ENCODE peak calls at places on chromosome 9, in nine cellular contexts. One of them, this sample, is unnamed.

GRCh38 chr9:134293576-134294227 is 32.6 kb upstream of the RXRA start:
- DNase-seq in Caki2: no peak
- DNase-seq in aorta: peak; percentile 66
- DNase-seq in cardiac fibroblast: no peak
- DNase-seq in WTC11: no peak
- DNase-seq in D341Med: no peak
- DNase-seq in activated T-helper 1 cell treated with anti-CD3 and anti-CD28 coated beads, Interleukin-2, amount 50 U/mL, for 16 hours: no peak
- DNase-seq in stimulated activated CD4-positive, alpha-beta T cell treated with anti-CD3 and anti-CD28 coated beads, TNF-alpha, amount 100 ng/mL, for 4 hours: no peak
- DNase-seq in iris pigment epithelial cell: peak; percentile 22
- DNase-seq in this sample: no peak

GRCh38 chr9:132241840-132242620 is 80.2 kb downstream of the NTNG2 start:
- DNase-seq in Caki2: no peak
- DNase-seq in aorta: peak; percentile 77
- DNase-seq in cardiac fibroblast: no peak
- DNase-seq in WTC11: no peak
- DNase-seq in D341Med: peak; percentile 72
- DNase-seq in activated T-helper 1 cell treated with anti-CD3 and anti-CD28 coated beads, Interleukin-2, amount 50 U/mL, for 16 hours: no peak
- DNase-seq in stimulated activated CD4-positive, alpha-beta T cell treated with anti-CD3 and anti-CD28 coated beads, TNF-alpha, amount 100 ng/mL, for 4 hours: peak; percentile 22
- DNase-seq in iris pigment epithelial cell: peak; percentile 17
- DNase-seq in this sample: no peak

GRCh38 chr9:75907329-75907728 is 16.9 kb downstream of the PCSK5 start:
- DNase-seq in Caki2: no peak
- DNase-seq in aorta: no peak
- DNase-seq in cardiac fibroblast: peak; percentile 39
- DNase-seq in WTC11: no peak
- DNase-seq in D341Med: no peak
- DNase-seq in activated T-helper 1 cell treated with anti-CD3 and anti-CD28 coated beads, Interleukin-2, amount 50 U/mL, for 16 hours: no peak
- DNase-seq in stimulated activated CD4-positive, alpha-beta T cell treated with anti-CD3 and anti-CD28 coated beads, TNF-alpha, amount 100 ng/mL, for 4 hours: no peak
- DNase-seq in iris pigment epithelial cell: peak; percentile 26
- DNase-seq in this sample: no peak

GRCh38 chr9:134839441-134840125 is 41.0 kb upstream of the FCN2 start:
- DNase-seq in Caki2: no peak
- DNase-seq in aorta: no peak
- DNase-seq in cardiac fibroblast: no peak
- DNase-seq in WTC11: peak; percentile 37
- DNase-seq in D341Med: no peak
- DNase-seq in activated T-helper 1 cell treated with anti-CD3 and anti-CD28 coated beads, Interleukin-2, amount 50 U/mL, for 16 hours: no peak
- DNase-seq in stimulated activated CD4-positive, alpha-beta T cell treated with anti-CD3 and anti-CD28 coated beads, TNF-alpha, amount 100 ng/mL, for 4 hours: no peak
- DNase-seq in iris pigment epithelial cell: no peak
- DNase-seq in this sample: no peak

GRCh38 chr9:36141288-36141687 is 4.8 kb downstream of the GLIPR2 start:
- DNase-seq in Caki2: no peak
- DNase-seq in aorta: no peak
- DNase-seq in cardiac fibroblast: peak; percentile 47
- DNase-seq in WTC11: peak; percentile 46
- DNase-seq in D341Med: no peak
- DNase-seq in activated T-helper 1 cell treated with anti-CD3 and anti-CD28 coated beads, Interleukin-2, amount 50 U/mL, for 16 hours: no peak
- DNase-seq in stimulated activated CD4-positive, alpha-beta T cell treated with anti-CD3 and anti-CD28 coated beads, TNF-alpha, amount 100 ng/mL, for 4 hours: no peak
- DNase-seq in iris pigment epithelial cell: no peak
- DNase-seq in this sample: no peak

GRCh38 chr9:99936947-99937587 is 30.6 kb downstream of the STX17 start:
- DNase-seq in Caki2: no peak
- DNase-seq in aorta: no peak
- DNase-seq in cardiac fibroblast: no peak
- DNase-seq in WTC11: no peak
- DNase-seq in D341Med: no peak
- DNase-seq in activated T-helper 1 cell treated with anti-CD3 and anti-CD28 coated beads, Interleukin-2, amount 50 U/mL, for 16 hours: no peak
- DNase-seq in stimulated activated CD4-positive, alpha-beta T cell treated with anti-CD3 and anti-CD28 coated beads, TNF-alpha, amount 100 ng/mL, for 4 hours: no peak
- DNase-seq in iris pigment epithelial cell: no peak
- DNase-seq in this sample: no peak

GRCh38 chr9:129459550-129460322 is 161.2 kb downstream of the C9orf50 start:
- DNase-seq in Caki2: no peak
- DNase-seq in aorta: no peak
- DNase-seq in cardiac fibroblast: no peak
- DNase-seq in WTC11: no peak
- DNase-seq in D341Med: peak; percentile 78
- DNase-seq in activated T-helper 1 cell treated with anti-CD3 and anti-CD28 coated beads, Interleukin-2, amount 50 U/mL, for 16 hours: no peak
- DNase-seq in stimulated activated CD4-positive, alpha-beta T cell treated with anti-CD3 and anti-CD28 coated beads, TNF-alpha, amount 100 ng/mL, for 4 hours: no peak
- DNase-seq in iris pigment epithelial cell: no peak
- DNase-seq in this sample: no peak

GRCh38 chr9:95138474-95138873 is 179.0 kb downstream of the FANCC start:
- DNase-seq in Caki2: peak; percentile 23
- DNase-seq in aorta: no peak
- DNase-seq in cardiac fibroblast: no peak
- DNase-seq in WTC11: peak; percentile 60
- DNase-seq in D341Med: no peak
- DNase-seq in activated T-helper 1 cell treated with anti-CD3 and anti-CD28 coated beads, Interleukin-2, amount 50 U/mL, for 16 hours: no peak
- DNase-seq in stimulated activated CD4-positive, alpha-beta T cell treated with anti-CD3 and anti-CD28 coated beads, TNF-alpha, amount 100 ng/mL, for 4 hours: no peak
- DNase-seq in iris pigment epithelial cell: no peak
- DNase-seq in this sample: no peak

GRCh38 chr9:129166962-129167557 is 11.0 kb downstream of the IER5L start:
- DNase-seq in Caki2: peak; percentile 70
- DNase-seq in aorta: peak; percentile 91
- DNase-seq in cardiac fibroblast: peak; percentile 77
- DNase-seq in WTC11: peak; percentile 67
- DNase-seq in D341Med: no peak
- DNase-seq in activated T-helper 1 cell treated with anti-CD3 and anti-CD28 coated beads, Interleukin-2, amount 50 U/mL, for 16 hours: no peak
- DNase-seq in stimulated activated CD4-positive, alpha-beta T cell treated with anti-CD3 and anti-CD28 coated beads, TNF-alpha, amount 100 ng/mL, for 4 hours: no peak
- DNase-seq in iris pigment epithelial cell: peak; percentile 82
- DNase-seq in this sample: no peak

GRCh38 chr9:95024097-95024671 is 293.3 kb downstream of the FANCC start:
- DNase-seq in Caki2: peak; percentile 85
- DNase-seq in aorta: peak; percentile 61
- DNase-seq in cardiac fibroblast: peak; percentile 50
- DNase-seq in WTC11: no peak
- DNase-seq in D341Med: no peak
- DNase-seq in activated T-helper 1 cell treated with anti-CD3 and anti-CD28 coated beads, Interleukin-2, amount 50 U/mL, for 16 hours: no peak
- DNase-seq in stimulated activated CD4-positive, alpha-beta T cell treated with anti-CD3 and anti-CD28 coated beads, TNF-alpha, amount 100 ng/mL, for 4 hours: no peak
- DNase-seq in iris pigment epithelial cell: peak; percentile 15
- DNase-seq in this sample: no peak

GRCh38 chr9:92808726-92809451 is 44.3 kb upstream of the BICD2 start:
- DNase-seq in Caki2: peak; percentile 43
- DNase-seq in aorta: peak; percentile 81
- DNase-seq in cardiac fibroblast: peak; percentile 63
- DNase-seq in WTC11: peak; percentile 80
- DNase-seq in D341Med: peak; percentile 88
- DNase-seq in activated T-helper 1 cell treated with anti-CD3 and anti-CD28 coated beads, Interleukin-2, amount 50 U/mL, for 16 hours: peak; percentile 30
- DNase-seq in stimulated activated CD4-positive, alpha-beta T cell treated with anti-CD3 and anti-CD28 coated beads, TNF-alpha, amount 100 ng/mL, for 4 hours: peak; percentile 26
- DNase-seq in iris pigment epithelial cell: peak; percentile 79
- DNase-seq in this sample: peak; percentile 33

GRCh38 chr9:93826209-93826608 is 128.9 kb downstream of the BARX1 start:
- DNase-seq in Caki2: no peak
- DNase-seq in aorta: no peak
- DNase-seq in cardiac fibroblast: no peak
- DNase-seq in WTC11: peak; percentile 83
- DNase-seq in D341Med: peak; percentile 32
- DNase-seq in activated T-helper 1 cell treated with anti-CD3 and anti-CD28 coated beads, Interleukin-2, amount 50 U/mL, for 16 hours: no peak
- DNase-seq in stimulated activated CD4-positive, alpha-beta T cell treated with anti-CD3 and anti-CD28 coated beads, TNF-alpha, amount 100 ng/mL, for 4 hours: peak; percentile 30
- DNase-seq in iris pigment epithelial cell: no peak
- DNase-seq in this sample: peak; percentile 12

GRCh38 chr9:134425401-134425800 is 99.1 kb downstream of the RXRA start:
- DNase-seq in Caki2: no peak
- DNase-seq in aorta: no peak
- DNase-seq in cardiac fibroblast: no peak
- DNase-seq in WTC11: no peak
- DNase-seq in D341Med: no peak
- DNase-seq in activated T-helper 1 cell treated with anti-CD3 and anti-CD28 coated beads, Interleukin-2, amount 50 U/mL, for 16 hours: no peak
- DNase-seq in stimulated activated CD4-positive, alpha-beta T cell treated with anti-CD3 and anti-CD28 coated beads, TNF-alpha, amount 100 ng/mL, for 4 hours: no peak
- DNase-seq in iris pigment epithelial cell: no peak
- DNase-seq in this sample: no peak

GRCh38 chr9:130944510-130945058 is 5.5 kb upstream of the FIBCD1 start:
- DNase-seq in Caki2: no peak
- DNase-seq in aorta: no peak
- DNase-seq in cardiac fibroblast: no peak
- DNase-seq in WTC11: no peak
- DNase-seq in D341Med: no peak
- DNase-seq in activated T-helper 1 cell treated with anti-CD3 and anti-CD28 coated beads, Interleukin-2, amount 50 U/mL, for 16 hours: no peak
- DNase-seq in stimulated activated CD4-positive, alpha-beta T cell treated with anti-CD3 and anti-CD28 coated beads, TNF-alpha, amount 100 ng/mL, for 4 hours: no peak
- DNase-seq in iris pigment epithelial cell: no peak
- DNase-seq in this sample: no peak

GRCh38 chr9:7403839-7404238 is 395.7 kb downstream of the DMAC1 start:
- DNase-seq in Caki2: no peak
- DNase-seq in aorta: no peak
- DNase-seq in cardiac fibroblast: no peak
- DNase-seq in WTC11: no peak
- DNase-seq in D341Med: no peak
- DNase-seq in activated T-helper 1 cell treated with anti-CD3 and anti-CD28 coated beads, Interleukin-2, amount 50 U/mL, for 16 hours: no peak
- DNase-seq in stimulated activated CD4-positive, alpha-beta T cell treated with anti-CD3 and anti-CD28 coated beads, TNF-alpha, amount 100 ng/mL, for 4 hours: no peak
- DNase-seq in iris pigment epithelial cell: no peak
- DNase-seq in this sample: no peak

GRCh38 chr9:97570899-97571298 is 62.3 kb downstream of the TSTD2 start:
- DNase-seq in Caki2: no peak
- DNase-seq in aorta: no peak
- DNase-seq in cardiac fibroblast: no peak
- DNase-seq in WTC11: no peak
- DNase-seq in D341Med: peak; percentile 15
- DNase-seq in activated T-helper 1 cell treated with anti-CD3 and anti-CD28 coated beads, Interleukin-2, amount 50 U/mL, for 16 hours: no peak
- DNase-seq in stimulated activated CD4-positive, alpha-beta T cell treated with anti-CD3 and anti-CD28 coated beads, TNF-alpha, amount 100 ng/mL, for 4 hours: no peak
- DNase-seq in iris pigment epithelial cell: no peak
- DNase-seq in this sample: no peak

GRCh38 chr9:110329676-110330235 is 7.9 kb downstream of the TXNDC8 start:
- DNase-seq in Caki2: no peak
- DNase-seq in aorta: no peak
- DNase-seq in cardiac fibroblast: no peak
- DNase-seq in WTC11: no peak
- DNase-seq in D341Med: no peak
- DNase-seq in activated T-helper 1 cell treated with anti-CD3 and anti-CD28 coated beads, Interleukin-2, amount 50 U/mL, for 16 hours: no peak
- DNase-seq in stimulated activated CD4-positive, alpha-beta T cell treated with anti-CD3 and anti-CD28 coated beads, TNF-alpha, amount 100 ng/mL, for 4 hours: no peak
- DNase-seq in iris pigment epithelial cell: no peak
- DNase-seq in this sample: no peak

GRCh38 chr9:72292184-72292787 is 72.7 kb downstream of the ZFAND5 start:
- DNase-seq in Caki2: peak; percentile 72
- DNase-seq in aorta: no peak
- DNase-seq in cardiac fibroblast: peak; percentile 72
- DNase-seq in WTC11: no peak
- DNase-seq in D341Med: peak; percentile 43
- DNase-seq in activated T-helper 1 cell treated with anti-CD3 and anti-CD28 coated beads, Interleukin-2, amount 50 U/mL, for 16 hours: no peak
- DNase-seq in stimulated activated CD4-positive, alpha-beta T cell treated with anti-CD3 and anti-CD28 coated beads, TNF-alpha, amount 100 ng/mL, for 4 hours: no peak
- DNase-seq in iris pigment epithelial cell: peak; percentile 62
- DNase-seq in this sample: no peak

GRCh38 chr9:6833518-6834192 is 75.9 kb downstream of the KDM4C start:
- DNase-seq in Caki2: no peak
- DNase-seq in aorta: no peak
- DNase-seq in cardiac fibroblast: peak; percentile 90
- DNase-seq in WTC11: no peak
- DNase-seq in D341Med: no peak
- DNase-seq in activated T-helper 1 cell treated with anti-CD3 and anti-CD28 coated beads, Interleukin-2, amount 50 U/mL, for 16 hours: no peak
- DNase-seq in stimulated activated CD4-positive, alpha-beta T cell treated with anti-CD3 and anti-CD28 coated beads, TNF-alpha, amount 100 ng/mL, for 4 hours: no peak
- DNase-seq in iris pigment epithelial cell: peak; percentile 72
- DNase-seq in this sample: no peak

GRCh38 chr9:127980706-127981558 is at the start of gene EEIG1:
- DNase-seq in Caki2: peak; percentile 95
- DNase-seq in aorta: peak; percentile 98
- DNase-seq in cardiac fibroblast: peak; percentile 79
- DNase-seq in WTC11: peak; percentile 98
- DNase-seq in D341Med: peak; percentile 99
- DNase-seq in activated T-helper 1 cell treated with anti-CD3 and anti-CD28 coated beads, Interleukin-2, amount 50 U/mL, for 16 hours: peak; percentile 95
- DNase-seq in stimulated activated CD4-positive, alpha-beta T cell treated with anti-CD3 and anti-CD28 coated beads, TNF-alpha, amount 100 ng/mL, for 4 hours: peak; percentile 98
- DNase-seq in iris pigment epithelial cell: peak; percentile 87
- DNase-seq in this sample: peak; percentile 97

GRCh38 chr9:69674741-69675438 is 2.7 kb upstream of the APBA1 start:
- DNase-seq in Caki2: no peak
- DNase-seq in aorta: no peak
- DNase-seq in cardiac fibroblast: peak; percentile 93
- DNase-seq in WTC11: no peak
- DNase-seq in D341Med: no peak
- DNase-seq in activated T-helper 1 cell treated with anti-CD3 and anti-CD28 coated beads, Interleukin-2, amount 50 U/mL, for 16 hours: no peak
- DNase-seq in stimulated activated CD4-positive, alpha-beta T cell treated with anti-CD3 and anti-CD28 coated beads, TNF-alpha, amount 100 ng/mL, for 4 hours: no peak
- DNase-seq in iris pigment epithelial cell: peak; percentile 89
- DNase-seq in this sample: no peak

GRCh38 chr9:108933231-108933630 is 693 bp downstream of the ELP1 start:
- DNase-seq in Caki2: no peak
- DNase-seq in aorta: no peak
- DNase-seq in cardiac fibroblast: peak; percentile 36
- DNase-seq in WTC11: no peak
- DNase-seq in D341Med: no peak
- DNase-seq in activated T-helper 1 cell treated with anti-CD3 and anti-CD28 coated beads, Interleukin-2, amount 50 U/mL, for 16 hours: no peak
- DNase-seq in stimulated activated CD4-positive, alpha-beta T cell treated with anti-CD3 and anti-CD28 coated beads, TNF-alpha, amount 100 ng/mL, for 4 hours: no peak
- DNase-seq in iris pigment epithelial cell: peak; percentile 41
- DNase-seq in this sample: no peak

GRCh38 chr9:82404484-82405280 is 416.1 kb downstream of the SPATA31D1 start:
- DNase-seq in Caki2: no peak
- DNase-seq in aorta: no peak
- DNase-seq in cardiac fibroblast: peak; percentile 39
- DNase-seq in WTC11: no peak
- DNase-seq in D341Med: no peak
- DNase-seq in activated T-helper 1 cell treated with anti-CD3 and anti-CD28 coated beads, Interleukin-2, amount 50 U/mL, for 16 hours: no peak
- DNase-seq in stimulated activated CD4-positive, alpha-beta T cell treated with anti-CD3 and anti-CD28 coated beads, TNF-alpha, amount 100 ng/mL, for 4 hours: no peak
- DNase-seq in iris pigment epithelial cell: peak; percentile 37
- DNase-seq in this sample: no peak

GRCh38 chr9:98009926-98010325 is 26.8 kb downstream of the ANP32B start:
- DNase-seq in Caki2: no peak
- DNase-seq in aorta: no peak
- DNase-seq in cardiac fibroblast: peak; percentile 85
- DNase-seq in WTC11: no peak
- DNase-seq in D341Med: no peak
- DNase-seq in activated T-helper 1 cell treated with anti-CD3 and anti-CD28 coated beads, Interleukin-2, amount 50 U/mL, for 16 hours: no peak
- DNase-seq in stimulated activated CD4-positive, alpha-beta T cell treated with anti-CD3 and anti-CD28 coated beads, TNF-alpha, amount 100 ng/mL, for 4 hours: no peak
- DNase-seq in iris pigment epithelial cell: peak; percentile 86
- DNase-seq in this sample: no peak

GRCh38 chr9:134396258-134396742 is 70.0 kb downstream of the RXRA start:
- DNase-seq in Caki2: no peak
- DNase-seq in aorta: no peak
- DNase-seq in cardiac fibroblast: no peak
- DNase-seq in WTC11: no peak
- DNase-seq in D341Med: no peak
- DNase-seq in activated T-helper 1 cell treated with anti-CD3 and anti-CD28 coated beads, Interleukin-2, amount 50 U/mL, for 16 hours: no peak
- DNase-seq in stimulated activated CD4-positive, alpha-beta T cell treated with anti-CD3 and anti-CD28 coated beads, TNF-alpha, amount 100 ng/mL, for 4 hours: no peak
- DNase-seq in iris pigment epithelial cell: no peak
- DNase-seq in this sample: no peak

GRCh38 chr9:129751841-129752801 is 721 bp downstream of the PTGES start:
- DNase-seq in Caki2: peak; percentile 50
- DNase-seq in aorta: no peak
- DNase-seq in cardiac fibroblast: no peak
- DNase-seq in WTC11: no peak
- DNase-seq in D341Med: no peak
- DNase-seq in activated T-helper 1 cell treated with anti-CD3 and anti-CD28 coated beads, Interleukin-2, amount 50 U/mL, for 16 hours: no peak
- DNase-seq in stimulated activated CD4-positive, alpha-beta T cell treated with anti-CD3 and anti-CD28 coated beads, TNF-alpha, amount 100 ng/mL, for 4 hours: no peak
- DNase-seq in iris pigment epithelial cell: no peak
- DNase-seq in this sample: no peak

GRCh38 chr9:132141364-132141947 is 20.4 kb upstream of the NTNG2 start:
- DNase-seq in Caki2: no peak
- DNase-seq in aorta: no peak
- DNase-seq in cardiac fibroblast: no peak
- DNase-seq in WTC11: no peak
- DNase-seq in D341Med: no peak
- DNase-seq in activated T-helper 1 cell treated with anti-CD3 and anti-CD28 coated beads, Interleukin-2, amount 50 U/mL, for 16 hours: no peak
- DNase-seq in stimulated activated CD4-positive, alpha-beta T cell treated with anti-CD3 and anti-CD28 coated beads, TNF-alpha, amount 100 ng/mL, for 4 hours: no peak
- DNase-seq in iris pigment epithelial cell: no peak
- DNase-seq in this sample: no peak

GRCh38 chr9:117649126-117649525 is 55.1 kb upstream of the TLR4 start:
- DNase-seq in Caki2: no peak
- DNase-seq in aorta: no peak
- DNase-seq in cardiac fibroblast: peak; percentile 65
- DNase-seq in WTC11: no peak
- DNase-seq in D341Med: no peak
- DNase-seq in activated T-helper 1 cell treated with anti-CD3 and anti-CD28 coated beads, Interleukin-2, amount 50 U/mL, for 16 hours: no peak
- DNase-seq in stimulated activated CD4-positive, alpha-beta T cell treated with anti-CD3 and anti-CD28 coated beads, TNF-alpha, amount 100 ng/mL, for 4 hours: no peak
- DNase-seq in iris pigment epithelial cell: no peak
- DNase-seq in this sample: no peak

GRCh38 chr9:35051069-35051967 is 21.1 kb downstream of the VCP start:
- DNase-seq in Caki2: peak; percentile 21
- DNase-seq in aorta: no peak
- DNase-seq in cardiac fibroblast: peak; percentile 66
- DNase-seq in WTC11: peak; percentile 71
- DNase-seq in D341Med: peak; percentile 62
- DNase-seq in activated T-helper 1 cell treated with anti-CD3 and anti-CD28 coated beads, Interleukin-2, amount 50 U/mL, for 16 hours: no peak
- DNase-seq in stimulated activated CD4-positive, alpha-beta T cell treated with anti-CD3 and anti-CD28 coated beads, TNF-alpha, amount 100 ng/mL, for 4 hours: no peak
- DNase-seq in iris pigment epithelial cell: peak; percentile 55
- DNase-seq in this sample: peak; percentile 8